ENCODE peak calls at places on chromosomes 13 and 19, in ten cellular contexts. F, E, T, O, I, H, G, J, S and P are unnamed samples.

GRCh38 chr13:71613347-71613746 is 253.7 kb downstream of the DACH1 start:
- DNase-seq in O (no peak), H (no peak), E (no peak), F (no peak), J (no peak), I (no peak), G (peak), S (no peak), T (no peak), P (no peak)

GRCh38 chr13:87893186-87893585 is 222.0 kb downstream of the SLITRK5 start:
- DNase-seq in I (no peak), H (no peak), G (no peak), E (no peak), F (no peak), S (no peak), O (no peak), T (no peak), J (no peak), P (no peak)

GRCh38 chr13:99264053-99264452 is 5.9 kb upstream of the GPR18 start:
- DNase-seq in J (no peak), I (no peak), O (no peak), F (no peak), T (no peak), E (no peak), G (peak), S (no peak), H (no peak), P (no peak)

GRCh38 chr13:45826741-45827140 is 24.8 kb downstream of the SIAH3 start:
- DNase-seq in E (no peak), F (no peak), S (no peak), T (no peak), O (no peak), I (no peak), H (no peak), G (no peak), J (no peak), P (no peak)

GRCh38 chr19:52191374-52191773 is 1.5 kb downstream of the PPP2R1A start:
- DNase-seq in E (no peak), T (no peak), S (peak), I (no peak), O (no peak), G (no peak), F (no peak), H (no peak), J (no peak), P (no peak)

GRCh38 chr13:104140557-104140956 is 1074.3 kb upstream of the SLC10A2 start:
- DNase-seq in T (no peak), G (peak), S (no peak), I (no peak), J (peak), E (no peak), O (peak), H (peak), F (no peak), P (peak)

GRCh38 chr13:95477187-95477586 is 75.3 kb upstream of the CLDN10 start:
- DNase-seq in H (no peak), S (no peak), E (no peak), J (no peak), G (no peak), T (no peak), I (no peak), O (no peak), F (no peak), P (no peak)

GRCh38 chr13:87671824-87672603 is 843 bp downstream of the SLITRK5 start:
- DNase-seq in S (no peak), J (no peak), H (no peak), G (no peak), T (no peak), E (peak), F (peak), O (no peak), I (peak), P (no peak)

GRCh38 chr13:34294483-34295129 is 476.7 kb downstream of the RFC3 start:
- DNase-seq in J (peak), H (no peak), S (no peak), F (no peak), I (no peak), G (no peak), O (no peak), T (no peak), E (peak), P (peak)

GRCh38 chr13:82749551-82749950 is 1132.7 kb downstream of the SLITRK1 start:
- DNase-seq in T (peak), F (no peak), G (no peak), O (peak), J (no peak), H (no peak), E (no peak), S (no peak), I (no peak), P (peak)

GRCh38 chr19:5586300-5587070 is 18.7 kb upstream of the TINCR start:
- DNase-seq in E (no peak), H (no peak), J (no peak), F (no peak), S (no peak), I (no peak), O (no peak), G (no peak), T (no peak), P (no peak)

GRCh38 chr19:46608178-46608577 is 7.0 kb downstream of the CALM3 start:
- DNase-seq in J (no peak), I (no peak), S (peak), F (no peak), O (no peak), E (no peak), H (no peak), T (no peak), G (no peak), P (no peak)

GRCh38 chr19:3423183-3423829 is 56.9 kb downstream of the NFIC start:
- DNase-seq in G (peak), E (no peak), T (peak), F (no peak), J (no peak), O (no peak), I (no peak), S (no peak), H (no peak), P (no peak)

GRCh38 chr19:18436651-18437478 is 1.1 kb downstream of the ISYNA1 start:
- DNase-seq in O (peak), S (peak), G (peak), J (no peak), H (no peak), F (peak), E (peak), I (peak), T (peak), P (peak)

GRCh38 chr13:22848539-22849052 is 332.2 kb upstream of the SGCG start:
- DNase-seq in S (peak), G (no peak), J (no peak), T (no peak), H (no peak), O (no peak), I (peak), E (peak), F (no peak), P (no peak)

GRCh38 chr19:18057557-18057956 is 29.2 kb downstream of the IL12RB1 start:
- DNase-seq in F (no peak), O (no peak), S (peak), I (no peak), H (no peak), T (no peak), G (no peak), J (no peak), E (no peak), P (no peak)

GRCh38 chr13:42041684-42042035 is 6.8 kb upstream of the DGKH start:
- DNase-seq in H (no peak), F (peak), J (peak), I (peak), T (peak), G (no peak), S (peak), E (peak), O (peak), P (peak)

GRCh38 chr13:74768521-74769090 is 634.4 kb upstream of the KLF12 start:
- DNase-seq in E (no peak), O (no peak), G (no peak), T (no peak), S (no peak), J (no peak), I (no peak), F (no peak), H (no peak), P (no peak)

GRCh38 chr13:51729853-51730553 is 74.0 kb downstream of the DHRS12 start:
- DNase-seq in O (peak), H (no peak), F (no peak), E (no peak), I (no peak), G (peak), T (peak), S (no peak), J (peak), P (peak)

GRCh38 chr13:49265822-49266221 is 18.1 kb downstream of the CDADC1 start:
- DNase-seq in S (no peak), O (no peak), J (no peak), G (no peak), I (no peak), H (no peak), E (no peak), T (peak), F (no peak), P (peak)

GRCh38 chr13:41678320-41678719 is 221.0 kb downstream of the RGCC start:
- DNase-seq in G (no peak), I (no peak), F (no peak), E (no peak), J (no peak), H (no peak), T (peak), S (no peak), O (no peak), P (peak)

GRCh38 chr13:25881946-25882574 is 169.8 kb downstream of the SHISA2 start:
- DNase-seq in I (no peak), H (no peak), T (no peak), F (peak), O (no peak), J (no peak), G (peak), E (peak), S (no peak), P (peak)

GRCh38 chr19:1172353-1173159 is 1.5 kb downstream of the SBNO2 start:
- DNase-seq in E (peak), O (peak), S (peak), J (peak), T (peak), H (no peak), I (no peak), F (no peak), G (peak), P (peak)

GRCh38 chr13:35630551-35631275 is 154.2 kb upstream of the MAB21L1 start:
- DNase-seq in J (peak), S (no peak), E (peak), O (peak), F (peak), T (peak), G (peak), I (peak), H (peak), P (peak)

GRCh38 chr19:58581227-58582141 is 8.3 kb upstream of the MZF1 start:
- DNase-seq in J (peak), E (peak), H (peak), O (peak), F (peak), S (peak), G (peak), T (peak), I (peak), P (peak)

GRCh38 chr13:28411859-28412353 is 83.0 kb downstream of the FLT1 start:
- DNase-seq in T (peak), E (no peak), O (no peak), J (no peak), S (no peak), I (no peak), F (no peak), G (peak), H (no peak), P (no peak)

GRCh38 chr13:21232196-21232595 is 55.7 kb downstream of the MRPL57 start:
- DNase-seq in S (no peak), O (no peak), E (no peak), J (no peak), F (no peak), H (no peak), G (no peak), I (no peak), T (peak), P (no peak)

GRCh38 chr19:33365676-33366075 is 7.8 kb upstream of the CEBPG start:
- DNase-seq in J (no peak), T (no peak), S (peak), O (no peak), G (no peak), E (no peak), F (no peak), I (no peak), H (no peak), P (no peak)

GRCh38 chr13:103386341-103386740 is 320.1 kb upstream of the SLC10A2 start:
- DNase-seq in O (peak), J (peak), F (no peak), E (no peak), G (no peak), S (no peak), T (no peak), I (no peak), H (no peak), P (peak)

GRCh38 chr13:49683489-49683888 is 7.8 kb downstream of the EBPL start:
- DNase-seq in O (no peak), F (no peak), T (no peak), J (no peak), G (no peak), E (no peak), H (no peak), S (no peak), I (no peak), P (no peak)

GRCh38 chr13:56317839-56318238 is 822.9 kb upstream of the PRR20A start:
- DNase-seq in S (no peak), T (no peak), J (no peak), I (peak), G (no peak), O (no peak), F (no peak), H (no peak), E (no peak), P (no peak)

GRCh38 chr13:46165485-46166220 is 16.3 kb downstream of the LCP1 start:
- DNase-seq in S (no peak), G (no peak), E (no peak), J (peak), I (no peak), H (no peak), T (no peak), O (peak), F (no peak), P (peak)

GRCh38 chr19:2711175-2711936 is 8.9 kb upstream of the GNG7 start:
- DNase-seq in H (no peak), G (no peak), O (peak), J (no peak), E (no peak), F (no peak), T (peak), I (peak), S (no peak), P (peak)

GRCh38 chr13:35388979-35389378 is 87.5 kb downstream of the MAB21L1 start:
- DNase-seq in S (no peak), G (peak), E (no peak), H (no peak), T (peak), J (no peak), F (peak), I (no peak), O (no peak), P (peak)

GRCh38 chr13:43286769-43287168 is 263.4 kb downstream of the DNAJC15 start:
- DNase-seq in E (no peak), I (no peak), H (no peak), F (no peak), G (no peak), T (no peak), S (no peak), J (no peak), O (no peak), P (no peak)

GRCh38 chr13:23432589-23432988 is 913 bp downstream of the SACS start:
- DNase-seq in I (no peak), J (no peak), H (no peak), E (peak), G (no peak), T (peak), S (no peak), F (no peak), O (no peak), P (peak)

GRCh38 chr19:4187313-4188122 is 5.0 kb downstream of the ANKRD24 start:
- DNase-seq in O (no peak), J (no peak), T (no peak), S (no peak), F (no peak), H (no peak), E (no peak), G (no peak), I (no peak), P (no peak)

GRCh38 chr13:44755872-44756271 is 179.7 kb upstream of the TSC22D1 start:
- DNase-seq in H (no peak), J (peak), T (peak), E (no peak), S (no peak), G (peak), F (no peak), I (no peak), O (peak), P (peak)

GRCh38 chr19:47754206-47755064 is 9.1 kb downstream of the NOP53 start:
- DNase-seq in F (no peak), E (no peak), O (no peak), H (no peak), J (no peak), G (no peak), S (no peak), T (no peak), I (no peak), P (no peak)
- H3K9ac ChIP-seq in F (no peak), E (no peak), O (no peak), H (no peak), J (no peak), G (no peak), S (no peak), T (no peak), I (no peak), P (no peak)

GRCh38 chr19:43572172-43572588 is 3.1 kb downstream of the XRCC1 start:
- DNase-seq in O (no peak), I (no peak), F (no peak), E (no peak), H (no peak), J (no peak), G (no peak), T (no peak), S (no peak), P (no peak)
- H3K9ac ChIP-seq in O (no peak), I (no peak), F (no peak), E (no peak), H (no peak), J (no peak), G (no peak), T (no peak), S (no peak), P (no peak)

GRCh38 chr19:15255359-15255990 is 23.2 kb upstream of the EPHX3 start:
- DNase-seq in O (no peak), T (no peak), I (no peak), S (no peak), H (no peak), J (no peak), G (no peak), F (no peak), E (no peak), P (no peak)

GRCh38 chr19:15257782-15258181 is 25.5 kb upstream of the EPHX3 start:
- DNase-seq in S (no peak), J (no peak), F (no peak), G (no peak), T (no peak), I (no peak), O (no peak), E (no peak), H (no peak), P (no peak)

GRCh38 chr19:15254547-15254946 is 22.3 kb upstream of the EPHX3 start:
- DNase-seq in S (no peak), E (no peak), J (no peak), H (no peak), I (no peak), G (no peak), F (no peak), T (no peak), O (no peak), P (no peak)

GRCh38 chr19:15259900-15260299 is 27.7 kb upstream of the EPHX3 start:
- DNase-seq in H (no peak), T (no peak), I (no peak), G (no peak), F (no peak), S (no peak), E (no peak), O (no peak), J (no peak), P (no peak)

GRCh38 chr19:15256708-15257331 is 24.6 kb upstream of the EPHX3 start:
- DNase-seq in S (no peak), F (no peak), I (no peak), G (no peak), J (no peak), H (no peak), O (no peak), T (no peak), E (no peak), P (no peak)
- H3K9ac ChIP-seq in S (no peak), F (no peak), I (no peak), G (no peak), J (no peak), H (no peak), O (no peak), T (no peak), E (no peak), P (no peak)

DNA sequence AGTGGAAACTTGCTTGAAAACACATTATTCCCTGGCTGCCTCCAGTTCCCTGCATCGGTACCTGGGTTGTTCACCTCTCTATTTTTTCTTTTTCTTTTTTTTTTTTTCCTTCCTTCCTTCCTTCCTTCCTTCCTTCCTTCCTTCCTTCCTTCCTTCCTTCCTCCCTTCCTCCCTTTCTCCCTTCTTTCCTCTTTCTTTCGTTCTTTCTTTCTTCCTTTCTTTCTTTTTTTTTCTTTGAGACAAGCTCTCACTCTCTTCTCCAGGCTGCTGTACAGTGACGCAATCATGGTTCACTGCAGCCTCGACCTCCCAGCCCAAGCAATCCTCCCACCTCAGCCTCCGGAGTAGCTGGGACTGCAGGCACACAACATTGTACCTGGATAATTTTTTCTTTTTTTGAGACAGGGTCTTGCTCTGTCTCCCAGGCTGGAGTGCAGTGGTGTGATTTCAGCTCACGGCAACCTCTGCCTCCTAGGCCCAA is 3.4 kb upstream of the RASAL3 start:
- DNase-seq in F (no peak), T (no peak), I (no peak), E (no peak), G (no peak), J (no peak), O (no peak), H (no peak), S (no peak), P (no peak)
- H3K9ac ChIP-seq in F (no peak), T (no peak), I (no peak), E (no peak), G (no peak), J (no peak), O (no peak), H (no peak), S (no peak), P (no peak)

GRCh38 chr19:12866416-12867119 is 14.7 kb downstream of the DNASE2 start:
- DNase-seq in T (no peak), O (no peak), G (no peak), H (no peak), E (peak), F (no peak), S (no peak), J (no peak), I (peak), P (no peak)
- H3K9ac ChIP-seq in T (no peak), O (no peak), G (no peak), H (no peak), E (no peak), F (no peak), S (no peak), J (no peak), I (no peak), P (no peak)

GRCh38 chr13:106525865-106526264 is 9.6 kb downstream of the EFNB2 start:
- DNase-seq in O (no peak), F (no peak), I (peak), G (no peak), S (peak), H (no peak), T (no peak), E (no peak), J (no peak), P (no peak)

GRCh38 chr13:106522898-106523525 is 12.4 kb downstream of the EFNB2 start:
- DNase-seq in E (no peak), O (peak), J (peak), T (no peak), G (peak), S (peak), I (no peak), F (no peak), H (no peak), P (peak)

GRCh38 chr13:106524108-106524507 is 11.4 kb downstream of the EFNB2 start:
- DNase-seq in F (no peak), O (no peak), G (no peak), J (no peak), S (no peak), H (no peak), I (no peak), E (no peak), T (no peak), P (no peak)

GRCh38 chr13:106522112-106522511 is 13.3 kb downstream of the EFNB2 start:
- DNase-seq in H (no peak), O (no peak), S (no peak), T (no peak), F (no peak), E (no peak), J (peak), G (no peak), I (no peak), P (no peak)

GRCh38 chr13:106523566-106523965 is 11.9 kb downstream of the EFNB2 start:
- DNase-seq in J (peak), S (no peak), O (no peak), T (no peak), F (no peak), I (no peak), H (no peak), E (no peak), G (peak), P (peak)
- H3K9ac ChIP-seq in J (no peak), S (peak), O (no peak), T (no peak), F (no peak), I (no peak), H (no peak), E (no peak), G (no peak), P (no peak)